ENCODE peak calls at places on chromosomes 7 and 10, in four cellular contexts. P is Karpas-422, X is DND-41, K is IMR-90. S is an unnamed sample. For H4K20me1, the result is how much of the 10 kb centered on the place peaks cover.

GRCh38 chr10:3775671-3776551 is 9.1 kb downstream of the KLF6 start:
- DNase-seq in P (no peak), X (peak), K (peak), S (peak)

GRCh38 chr7:91869661-91870060 is 10.8 kb downstream of the MTERF1 start:
- DNase-seq in P (no peak), X (no peak), K (no peak), S (no peak)

GRCh38 chr10:119478111-119479047 is 64.1 kb downstream of the RGS10 start:
- DNase-seq in P (peak), X (peak), K (no peak), S (no peak)

GRCh38 chr7:135382162-135382561 is 127.7 kb downstream of the CNOT4 start:
- DNase-seq in P (no peak), X (no peak), K (no peak), S (no peak)

GRCh38 chr10:109126016-109126415 is 797.3 kb downstream of the XPNPEP1 start:
- DNase-seq in P (no peak), X (no peak), K (no peak), S (no peak)

GRCh38 chr10:101161494-101162299 is 30.6 kb downstream of the TLX1 start:
- DNase-seq in P (peak), X (peak), K (peak), S (peak)

GRCh38 chr7:130277763-130278643 is 11.3 kb downstream of the CPA2 start:
- DNase-seq in P (no peak), X (no peak), K (peak), S (peak)

GRCh38 chr7:73520673-73521635 is 1.1 kb downstream of the BAZ1B start:
- DNase-seq in P (peak), X (peak), K (peak), S (peak)

GRCh38 chr7:155846936-155847335 is 34.7 kb upstream of the SHH start:
- DNase-seq in P (no peak), X (no peak), K (no peak), S (no peak)

GRCh38 chr10:77836299-77836820 is 90.2 kb downstream of the DLG5 start:
- DNase-seq in P (peak), X (peak), K (peak), S (peak)

GRCh38 chr10:609868-610545 is 79.5 kb downstream of the DIP2C start:
- DNase-seq in P (no peak), X (no peak), K (no peak), S (no peak)

GRCh38 chr10:16828114-16828568 is 10.9 kb upstream of the RSU1 start:
- DNase-seq in P (peak), X (peak), K (peak), S (peak)

GRCh38 chr7:66070222-66070621 is 5.4 kb upstream of the ASL start:
- DNase-seq in P (no peak), X (no peak), K (no peak), S (no peak)

GRCh38 chr10:132746801-132747625 is 38.9 kb downstream of the NKX6-2 start:
- DNase-seq in P (no peak), X (no peak), K (no peak), S (no peak)

DNA sequence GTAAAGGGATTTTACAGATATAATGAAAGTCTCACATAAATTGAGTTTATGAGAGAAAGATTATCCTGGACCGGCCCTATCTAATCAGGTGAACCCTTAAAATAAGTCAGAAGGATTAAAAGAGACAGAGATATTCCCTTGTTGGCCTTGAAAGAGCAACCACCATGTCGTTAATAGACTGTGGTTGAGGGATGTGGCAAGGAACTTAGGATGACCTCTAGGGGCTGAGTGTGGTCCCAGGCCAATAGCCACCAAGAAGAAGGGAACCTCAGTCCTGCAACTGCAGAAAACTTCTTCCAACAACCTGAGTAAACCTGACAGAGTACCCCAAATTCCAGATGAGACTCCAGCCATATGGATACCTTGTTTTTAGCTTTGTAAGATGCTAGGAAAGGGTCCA is 121.5 kb downstream of the POLR1F start:
- DNase-seq in P (peak), X (no peak), K (no peak), S (no peak)
- H4K20me1 ChIP-seq in P (under half), X (under half), K (under half), S (under half)

DNA sequence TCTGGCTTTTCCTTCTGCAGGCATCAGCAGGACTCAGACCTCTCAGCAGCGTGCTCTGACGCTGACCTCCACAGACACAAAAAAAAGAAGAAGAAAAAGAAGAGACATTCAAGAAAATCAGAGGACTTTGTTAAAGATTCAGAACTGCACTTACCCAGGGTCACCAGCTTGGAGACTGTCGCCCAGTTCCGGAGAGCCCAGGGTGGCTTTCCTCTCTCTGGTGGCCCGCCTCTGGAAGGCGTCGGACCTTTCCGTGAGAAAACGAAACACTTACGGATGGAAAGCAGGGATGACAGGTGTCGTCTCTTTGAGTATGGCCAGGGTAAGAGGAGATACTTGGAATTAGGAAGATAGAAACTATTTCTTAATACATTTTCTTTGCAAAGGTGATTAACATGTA is 115.7 kb downstream of the CYTH3 start:
- DNase-seq in P (no peak), X (no peak), K (no peak), S (no peak)
- H4K20me1 ChIP-seq in P (under half), X (under half), K (under half), S (under half)

DNA sequence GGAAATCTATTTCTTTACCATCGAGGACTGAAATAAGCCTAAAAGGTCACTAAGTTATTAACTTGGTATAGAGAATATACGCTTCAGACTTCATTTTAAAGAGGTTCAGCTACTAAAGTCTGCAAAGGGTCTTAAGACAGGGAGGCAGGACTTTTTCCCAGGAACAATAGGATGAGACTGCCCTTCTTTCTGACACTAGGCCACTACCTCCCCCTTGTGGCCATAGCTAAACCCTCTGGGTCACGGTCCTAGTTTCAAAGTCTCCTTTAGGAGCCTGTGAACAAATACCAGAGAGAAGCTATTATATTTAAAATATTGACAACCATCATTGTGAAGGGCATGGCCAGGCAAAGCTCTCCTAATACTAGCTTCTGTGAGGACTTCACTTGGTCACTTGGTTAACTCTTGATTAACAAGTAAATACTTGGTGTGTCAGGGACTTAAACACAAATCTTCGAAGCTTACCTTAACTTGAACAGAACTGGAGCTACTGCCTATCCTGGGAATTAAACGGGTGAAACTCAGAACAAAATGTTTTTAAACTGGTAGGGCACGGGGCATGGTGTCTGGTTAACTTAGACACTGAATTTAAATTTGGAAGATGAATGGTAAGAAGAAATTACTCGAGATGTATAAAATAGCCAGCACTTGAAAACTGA is 75.6 kb downstream of the CCDC6 start:
- DNase-seq in P (peak), X (peak), K (peak), S (peak)
- H4K20me1 ChIP-seq in P (under half), X (under half), K (under half), S (under half)

GRCh38 chr10:128373831-128374230 is 247.6 kb upstream of the MKI67 start:
- DNase-seq in P (peak), X (no peak), K (no peak), S (no peak)

GRCh38 chr10:128375171-128375570 is 248.9 kb upstream of the MKI67 start:
- DNase-seq in P (no peak), X (no peak), K (no peak), S (no peak)

GRCh38 chr10:128377988-128378387 is 251.8 kb upstream of the MKI67 start:
- DNase-seq in P (no peak), X (no peak), K (no peak), S (no peak)

GRCh38 chr10:128380946-128381345 is 254.7 kb upstream of the MKI67 start:
- DNase-seq in P (no peak), X (no peak), K (no peak), S (no peak)

GRCh38 chr10:128377364-128377987 is 251.3 kb upstream of the MKI67 start:
- DNase-seq in P (no peak), X (no peak), K (no peak), S (no peak)
- H4K20me1 ChIP-seq in P (under half), X (under half), K (under half), S (under half)

S was measured in endothelial cell of umbilical vein.